ENCODE peak calls at places on chromosomes 16 and 17, in ten cellular contexts. One of them, this sample, is unnamed.

GRCh38 chr17:57703273-57703672 is 41.8 kb downstream of the CCDC182 start:
- DNase-seq in BJ: no peak
- DNase-seq in dorsolateral prefrontal cortex: no peak
- DNase-seq in mammary epithelial cell: no peak
- DNase-seq in AG04449: no peak
- DNase-seq in H9: no peak
- DNase-seq in fibroblast of mammary gland: no peak
- DNase-seq in suprapubic skin: no peak
- DNase-seq in H1: peak
- DNase-seq in MM.1S: no peak
- DNase-seq in this sample: no peak

GRCh38 chr16:46789499-46790414 is 41.2 kb downstream of the C16orf87 start:
- DNase-seq in BJ: no peak
- DNase-seq in dorsolateral prefrontal cortex: peak
- DNase-seq in mammary epithelial cell: peak
- DNase-seq in AG04449: no peak
- DNase-seq in H9: peak
- DNase-seq in fibroblast of mammary gland: peak
- DNase-seq in suprapubic skin: peak
- DNase-seq in H1: peak
- DNase-seq in MM.1S: peak
- DNase-seq in this sample: peak

GRCh38 chr16:70588565-70588964 is 57.8 kb upstream of the IL34 start:
- DNase-seq in BJ: no peak
- DNase-seq in dorsolateral prefrontal cortex: no peak
- DNase-seq in mammary epithelial cell: peak
- DNase-seq in AG04449: no peak
- DNase-seq in H9: no peak
- DNase-seq in fibroblast of mammary gland: peak
- DNase-seq in suprapubic skin: no peak
- DNase-seq in H1: no peak
- DNase-seq in MM.1S: no peak
- DNase-seq in this sample: no peak

GRCh38 chr17:77451894-77452852 is 311.4 kb downstream of the SEC14L1 start:
- DNase-seq in BJ: no peak
- DNase-seq in dorsolateral prefrontal cortex: peak
- DNase-seq in mammary epithelial cell: peak
- DNase-seq in AG04449: no peak
- DNase-seq in H9: peak
- DNase-seq in fibroblast of mammary gland: peak
- DNase-seq in suprapubic skin: peak
- DNase-seq in H1: peak
- DNase-seq in MM.1S: no peak
- DNase-seq in this sample: peak

GRCh38 chr16:17359778-17360177 is 111.0 kb downstream of the XYLT1 start:
- DNase-seq in BJ: no peak
- DNase-seq in dorsolateral prefrontal cortex: no peak
- DNase-seq in mammary epithelial cell: peak
- DNase-seq in AG04449: no peak
- DNase-seq in H9: no peak
- DNase-seq in fibroblast of mammary gland: peak
- DNase-seq in suprapubic skin: no peak
- DNase-seq in H1: no peak
- DNase-seq in MM.1S: no peak
- DNase-seq in this sample: peak

GRCh38 chr17:27579304-27579703 is 51.7 kb upstream of the LGALS9 start:
- DNase-seq in BJ: no peak
- DNase-seq in dorsolateral prefrontal cortex: no peak
- DNase-seq in mammary epithelial cell: no peak
- DNase-seq in AG04449: no peak
- DNase-seq in H9: no peak
- DNase-seq in fibroblast of mammary gland: no peak
- DNase-seq in suprapubic skin: no peak
- DNase-seq in H1: no peak
- DNase-seq in MM.1S: no peak
- DNase-seq in this sample: peak

GRCh38 chr16:25073849-25074248 is 37.7 kb upstream of the LCMT1 start:
- DNase-seq in BJ: no peak
- DNase-seq in dorsolateral prefrontal cortex: no peak
- DNase-seq in mammary epithelial cell: no peak
- DNase-seq in AG04449: no peak
- DNase-seq in H9: no peak
- DNase-seq in fibroblast of mammary gland: no peak
- DNase-seq in suprapubic skin: no peak
- DNase-seq in H1: no peak
- DNase-seq in MM.1S: no peak
- DNase-seq in this sample: no peak

GRCh38 chr17:74430706-74431567 is 951 bp upstream of the GPRC5C start:
- DNase-seq in BJ: no peak
- DNase-seq in dorsolateral prefrontal cortex: no peak
- DNase-seq in mammary epithelial cell: peak
- DNase-seq in AG04449: no peak
- DNase-seq in H9: peak
- DNase-seq in fibroblast of mammary gland: peak
- DNase-seq in suprapubic skin: no peak
- DNase-seq in H1: peak
- DNase-seq in MM.1S: no peak
- DNase-seq in this sample: peak

GRCh38 chr17:78142113-78142861 is 3.9 kb upstream of the C17orf99 start:
- DNase-seq in BJ: no peak
- DNase-seq in dorsolateral prefrontal cortex: no peak
- DNase-seq in mammary epithelial cell: peak
- DNase-seq in AG04449: no peak
- DNase-seq in H9: no peak
- DNase-seq in fibroblast of mammary gland: peak
- DNase-seq in suprapubic skin: no peak
- DNase-seq in H1: no peak
- DNase-seq in MM.1S: no peak
- DNase-seq in this sample: peak

GRCh38 chr17:13575466-13575865 is 26.3 kb downstream of the HS3ST3A1 start:
- DNase-seq in BJ: no peak
- DNase-seq in dorsolateral prefrontal cortex: no peak
- DNase-seq in mammary epithelial cell: no peak
- DNase-seq in AG04449: no peak
- DNase-seq in H9: no peak
- DNase-seq in fibroblast of mammary gland: no peak
- DNase-seq in suprapubic skin: no peak
- DNase-seq in H1: no peak
- DNase-seq in MM.1S: no peak
- DNase-seq in this sample: no peak

GRCh38 chr16:2152695-2153506 is 2.7 kb upstream of the TRAF7 start:
- DNase-seq in BJ: no peak
- DNase-seq in dorsolateral prefrontal cortex: no peak
- DNase-seq in mammary epithelial cell: peak
- DNase-seq in AG04449: no peak
- DNase-seq in H9: no peak
- DNase-seq in fibroblast of mammary gland: peak
- DNase-seq in suprapubic skin: peak
- DNase-seq in H1: no peak
- DNase-seq in MM.1S: peak
- DNase-seq in this sample: peak

GRCh38 chr17:17779015-17779611 is 57.7 kb downstream of the SREBF1 start:
- DNase-seq in BJ: no peak
- DNase-seq in dorsolateral prefrontal cortex: no peak
- DNase-seq in mammary epithelial cell: no peak
- DNase-seq in AG04449: no peak
- DNase-seq in H9: no peak
- DNase-seq in fibroblast of mammary gland: no peak
- DNase-seq in suprapubic skin: no peak
- DNase-seq in H1: no peak
- DNase-seq in MM.1S: no peak
- DNase-seq in this sample: no peak

DNA sequence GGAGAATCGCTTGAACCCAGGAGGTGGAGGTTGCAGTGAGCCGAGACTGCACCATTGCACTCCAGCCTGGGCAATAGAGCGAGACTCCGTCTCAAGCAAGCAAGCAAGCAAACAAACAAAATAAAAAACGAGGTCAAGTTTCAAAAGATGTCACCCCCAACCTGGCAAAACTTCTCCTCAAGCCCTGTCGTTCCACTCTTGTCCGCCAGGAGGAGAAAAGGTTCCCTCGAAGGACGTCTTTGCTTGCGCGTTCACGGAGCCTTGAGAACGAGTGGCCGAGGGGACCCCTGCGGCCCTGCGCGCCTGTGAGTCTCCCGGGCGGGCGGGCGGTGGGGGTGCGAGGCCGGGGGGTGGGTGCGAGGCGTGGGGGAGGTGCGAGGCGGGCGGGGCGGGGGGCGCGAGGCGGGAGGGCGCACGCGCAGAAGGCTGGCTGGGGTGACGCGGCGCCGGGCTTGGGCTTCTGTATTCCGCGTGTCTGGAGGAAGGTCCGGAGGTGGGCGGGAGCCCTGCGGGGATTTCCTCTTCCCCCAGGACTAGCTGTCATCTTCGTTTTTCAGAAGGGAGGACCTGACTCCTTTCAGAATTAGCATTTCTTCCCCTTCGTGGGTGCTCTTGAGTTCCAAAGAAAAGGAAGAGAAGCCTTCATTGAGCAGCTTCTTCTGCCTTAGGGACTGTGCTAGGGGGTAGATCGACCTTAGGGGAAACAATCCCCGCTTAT is 3.7 kb downstream of the SLC52A1 start:
- DNase-seq in BJ: no peak
- DNase-seq in dorsolateral prefrontal cortex: peak
- DNase-seq in mammary epithelial cell: peak
- DNase-seq in AG04449: no peak
- DNase-seq in H9: peak
- DNase-seq in fibroblast of mammary gland: peak
- DNase-seq in suprapubic skin: peak
- DNase-seq in H1: peak
- DNase-seq in MM.1S: peak
- DNase-seq in this sample: peak
- TF ChIP-seq CTCF in BJ: peak
- TF ChIP-seq CTCF in dorsolateral prefrontal cortex: peak
- TF ChIP-seq CTCF in mammary epithelial cell: peak
- TF ChIP-seq CTCF in AG04449: peak
- TF ChIP-seq CTCF in H9: peak
- TF ChIP-seq CTCF in fibroblast of mammary gland: peak
- TF ChIP-seq CTCF in suprapubic skin: peak
- TF ChIP-seq CTCF in H1: peak
- TF ChIP-seq CTCF in MM.1S: peak
- TF ChIP-seq CTCF in this sample: peak

DNA sequence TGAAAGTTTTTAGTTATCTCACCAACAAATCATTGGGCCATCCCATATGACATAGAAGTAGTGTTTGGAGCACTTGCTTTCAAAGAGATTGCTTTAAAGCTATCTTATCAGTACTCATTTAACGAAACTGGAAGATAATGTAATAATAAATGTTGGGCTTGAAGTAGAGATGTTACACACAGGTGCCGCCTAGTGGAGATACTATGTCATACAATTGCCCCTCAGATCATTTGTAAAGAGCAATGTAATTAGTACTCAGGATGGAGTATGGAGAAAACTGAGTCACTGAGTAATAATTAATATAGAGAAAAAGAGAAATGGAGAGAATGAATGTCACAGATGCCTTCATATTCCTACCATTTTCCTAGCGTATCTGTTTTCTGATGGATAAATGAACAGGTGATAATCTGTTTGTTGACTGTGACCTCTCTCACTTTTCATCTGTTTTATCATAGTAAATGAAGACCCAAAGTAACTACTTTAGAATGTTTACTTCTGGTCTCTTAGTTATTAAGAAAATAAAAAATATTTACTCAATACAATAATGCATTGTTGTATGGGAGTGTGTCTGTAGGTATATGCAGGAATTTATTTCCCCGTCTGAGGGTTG is 80.4 kb downstream of the EFCAB5 start:
- DNase-seq in BJ: no peak
- DNase-seq in dorsolateral prefrontal cortex: no peak
- DNase-seq in mammary epithelial cell: peak
- DNase-seq in AG04449: no peak
- DNase-seq in H9: no peak
- DNase-seq in fibroblast of mammary gland: peak
- DNase-seq in suprapubic skin: no peak
- DNase-seq in H1: no peak
- DNase-seq in MM.1S: peak
- DNase-seq in this sample: peak
- TF ChIP-seq CTCF in BJ: peak
- TF ChIP-seq CTCF in dorsolateral prefrontal cortex: peak
- TF ChIP-seq CTCF in mammary epithelial cell: peak
- TF ChIP-seq CTCF in AG04449: peak
- TF ChIP-seq CTCF in H9: peak
- TF ChIP-seq CTCF in fibroblast of mammary gland: peak
- TF ChIP-seq CTCF in suprapubic skin: peak
- TF ChIP-seq CTCF in H1: peak
- TF ChIP-seq CTCF in MM.1S: peak
- TF ChIP-seq CTCF in this sample: peak

GRCh38 chr17:76103274-76104139 is at the start of gene EXOC7:
- DNase-seq in BJ: peak
- DNase-seq in dorsolateral prefrontal cortex: peak
- DNase-seq in mammary epithelial cell: peak
- DNase-seq in AG04449: peak
- DNase-seq in H9: peak
- DNase-seq in fibroblast of mammary gland: peak
- DNase-seq in suprapubic skin: peak
- DNase-seq in H1: peak
- DNase-seq in MM.1S: peak
- DNase-seq in this sample: peak
- TF ChIP-seq CTCF in BJ: peak
- TF ChIP-seq CTCF in dorsolateral prefrontal cortex: no peak
- TF ChIP-seq CTCF in mammary epithelial cell: no peak
- TF ChIP-seq CTCF in AG04449: peak
- TF ChIP-seq CTCF in H9: no peak
- TF ChIP-seq CTCF in fibroblast of mammary gland: peak
- TF ChIP-seq CTCF in suprapubic skin: no peak
- TF ChIP-seq CTCF in H1: no peak
- TF ChIP-seq CTCF in MM.1S: peak
- TF ChIP-seq CTCF in this sample: no peak

GRCh38 chr16:85753976-85754375 is 3.1 kb upstream of the C16orf74 start:
- DNase-seq in BJ: no peak
- DNase-seq in dorsolateral prefrontal cortex: no peak
- DNase-seq in mammary epithelial cell: no peak
- DNase-seq in AG04449: no peak
- DNase-seq in H9: no peak
- DNase-seq in fibroblast of mammary gland: no peak
- DNase-seq in suprapubic skin: no peak
- DNase-seq in H1: no peak
- DNase-seq in MM.1S: no peak
- DNase-seq in this sample: no peak

GRCh38 chr16:85754403-85754802 is 3.5 kb upstream of the C16orf74 start:
- DNase-seq in BJ: no peak
- DNase-seq in dorsolateral prefrontal cortex: no peak
- DNase-seq in mammary epithelial cell: no peak
- DNase-seq in AG04449: no peak
- DNase-seq in H9: no peak
- DNase-seq in fibroblast of mammary gland: no peak
- DNase-seq in suprapubic skin: no peak
- DNase-seq in H1: no peak
- DNase-seq in MM.1S: no peak
- DNase-seq in this sample: no peak

GRCh38 chr16:85753559-85753958 is 2.7 kb upstream of the C16orf74 start:
- DNase-seq in BJ: no peak
- DNase-seq in dorsolateral prefrontal cortex: no peak
- DNase-seq in mammary epithelial cell: peak
- DNase-seq in AG04449: no peak
- DNase-seq in H9: no peak
- DNase-seq in fibroblast of mammary gland: no peak
- DNase-seq in suprapubic skin: no peak
- DNase-seq in H1: no peak
- DNase-seq in MM.1S: no peak
- DNase-seq in this sample: no peak

GRCh38 chr16:85751665-85752501 is 987 bp upstream of the C16orf74 start:
- DNase-seq in BJ: no peak
- DNase-seq in dorsolateral prefrontal cortex: no peak
- DNase-seq in mammary epithelial cell: peak
- DNase-seq in AG04449: no peak
- DNase-seq in H9: peak
- DNase-seq in fibroblast of mammary gland: no peak
- DNase-seq in suprapubic skin: no peak
- DNase-seq in H1: peak
- DNase-seq in MM.1S: no peak
- DNase-seq in this sample: no peak

GRCh38 chr16:85752511-85753420 is 1.9 kb upstream of the C16orf74 start:
- DNase-seq in BJ: no peak
- DNase-seq in dorsolateral prefrontal cortex: no peak
- DNase-seq in mammary epithelial cell: peak
- DNase-seq in AG04449: no peak
- DNase-seq in H9: peak
- DNase-seq in fibroblast of mammary gland: no peak
- DNase-seq in suprapubic skin: no peak
- DNase-seq in H1: peak
- DNase-seq in MM.1S: no peak
- DNase-seq in this sample: no peak
- TF ChIP-seq CTCF in BJ: peak
- TF ChIP-seq CTCF in dorsolateral prefrontal cortex: no peak
- TF ChIP-seq CTCF in mammary epithelial cell: no peak
- TF ChIP-seq CTCF in AG04449: peak
- TF ChIP-seq CTCF in H9: peak
- TF ChIP-seq CTCF in fibroblast of mammary gland: no peak
- TF ChIP-seq CTCF in suprapubic skin: no peak
- TF ChIP-seq CTCF in H1: peak
- TF ChIP-seq CTCF in MM.1S: no peak
- TF ChIP-seq CTCF in this sample: no peak

This sample was measured in activated CD8-positive, alpha-beta T cell treated with anti-CD3 and anti-CD28 coated beads for 36 hours.